ENCODE peak calls at places on chromosome 9, in eight cellular contexts. One of them, this sample, is unnamed.

GRCh38 chr9:98944130-98945074 is 695 bp downstream of the COL15A1 start:
- DNase-seq in spleen: no peak
- DNase-seq in Peyer's patch: no peak
- DNase-seq in HFFc6: no peak
- DNase-seq in body of pancreas: peak
- DNase-seq in A549: peak
- DNase-seq in psoas muscle: no peak
- DNase-seq in PC-3: no peak
- DNase-seq in this sample: peak

GRCh38 chr9:20112367-20112766 is 323.5 kb upstream of the SLC24A2 start:
- DNase-seq in spleen: no peak
- DNase-seq in Peyer's patch: no peak
- DNase-seq in HFFc6: no peak
- DNase-seq in body of pancreas: no peak
- DNase-seq in A549: no peak
- DNase-seq in psoas muscle: no peak
- DNase-seq in PC-3: no peak
- DNase-seq in this sample: no peak

GRCh38 chr9:93183663-93184438 is at the start of gene WNK2:
- DNase-seq in spleen: no peak
- DNase-seq in Peyer's patch: no peak
- DNase-seq in HFFc6: no peak
- DNase-seq in body of pancreas: peak
- DNase-seq in A549: peak
- DNase-seq in psoas muscle: peak
- DNase-seq in PC-3: peak
- DNase-seq in this sample: peak

GRCh38 chr9:100346836-100347235 is 5.9 kb downstream of the TEX10 start:
- DNase-seq in spleen: no peak
- DNase-seq in Peyer's patch: no peak
- DNase-seq in HFFc6: peak
- DNase-seq in body of pancreas: no peak
- DNase-seq in A549: no peak
- DNase-seq in psoas muscle: no peak
- DNase-seq in PC-3: no peak
- DNase-seq in this sample: no peak

GRCh38 chr9:9912459-9912858 is 700.3 kb downstream of the PTPRD start:
- DNase-seq in spleen: no peak
- DNase-seq in Peyer's patch: no peak
- DNase-seq in HFFc6: no peak
- DNase-seq in body of pancreas: no peak
- DNase-seq in A549: no peak
- DNase-seq in psoas muscle: no peak
- DNase-seq in PC-3: no peak
- DNase-seq in this sample: no peak

GRCh38 chr9:119453490-119453911 is 84.3 kb upstream of the BRINP1 start:
- DNase-seq in spleen: no peak
- DNase-seq in Peyer's patch: no peak
- DNase-seq in HFFc6: no peak
- DNase-seq in body of pancreas: no peak
- DNase-seq in A549: no peak
- DNase-seq in psoas muscle: no peak
- DNase-seq in PC-3: no peak
- DNase-seq in this sample: no peak

GRCh38 chr9:137191691-137192447 is 3.4 kb downstream of the SSNA1 start:
- DNase-seq in spleen: no peak
- DNase-seq in Peyer's patch: no peak
- DNase-seq in HFFc6: no peak
- DNase-seq in body of pancreas: no peak
- DNase-seq in A549: no peak
- DNase-seq in psoas muscle: no peak
- DNase-seq in PC-3: no peak
- DNase-seq in this sample: no peak

GRCh38 chr9:114364528-114365041 is 23.2 kb downstream of the AKNA start:
- DNase-seq in spleen: no peak
- DNase-seq in Peyer's patch: no peak
- DNase-seq in HFFc6: peak
- DNase-seq in body of pancreas: no peak
- DNase-seq in A549: no peak
- DNase-seq in psoas muscle: no peak
- DNase-seq in PC-3: peak
- DNase-seq in this sample: no peak

GRCh38 chr9:126443144-126443543 is 116.5 kb downstream of the MVB12B start:
- DNase-seq in spleen: peak
- DNase-seq in Peyer's patch: no peak
- DNase-seq in HFFc6: no peak
- DNase-seq in body of pancreas: no peak
- DNase-seq in A549: no peak
- DNase-seq in psoas muscle: no peak
- DNase-seq in PC-3: no peak
- DNase-seq in this sample: no peak

GRCh38 chr9:132154925-132155324 is 6.9 kb upstream of the NTNG2 start:
- DNase-seq in spleen: no peak
- DNase-seq in Peyer's patch: no peak
- DNase-seq in HFFc6: no peak
- DNase-seq in body of pancreas: no peak
- DNase-seq in A549: no peak
- DNase-seq in psoas muscle: no peak
- DNase-seq in PC-3: no peak
- DNase-seq in this sample: no peak

GRCh38 chr9:76403352-76403751 is 9.1 kb upstream of the RFK start:
- DNase-seq in spleen: no peak
- DNase-seq in Peyer's patch: no peak
- DNase-seq in HFFc6: peak
- DNase-seq in body of pancreas: no peak
- DNase-seq in A549: peak
- DNase-seq in psoas muscle: no peak
- DNase-seq in PC-3: peak
- DNase-seq in this sample: no peak

GRCh38 chr9:135961811-135962695 is 880 bp upstream of the UBAC1 start:
- DNase-seq in spleen: no peak
- DNase-seq in Peyer's patch: no peak
- DNase-seq in HFFc6: no peak
- DNase-seq in body of pancreas: no peak
- DNase-seq in A549: no peak
- DNase-seq in psoas muscle: no peak
- DNase-seq in PC-3: peak
- DNase-seq in this sample: no peak

GRCh38 chr9:130209422-130209821 is 37.2 kb downstream of the NCS1 start:
- DNase-seq in spleen: no peak
- DNase-seq in Peyer's patch: no peak
- DNase-seq in HFFc6: no peak
- DNase-seq in body of pancreas: no peak
- DNase-seq in A549: no peak
- DNase-seq in psoas muscle: no peak
- DNase-seq in PC-3: no peak
- DNase-seq in this sample: no peak

GRCh38 chr9:23160491-23160890 is 665.5 kb downstream of the ELAVL2 start:
- DNase-seq in spleen: no peak
- DNase-seq in Peyer's patch: no peak
- DNase-seq in HFFc6: no peak
- DNase-seq in body of pancreas: no peak
- DNase-seq in A549: no peak
- DNase-seq in psoas muscle: no peak
- DNase-seq in PC-3: no peak
- DNase-seq in this sample: no peak

GRCh38 chr9:16619897-16620296 is 250.6 kb downstream of the BNC2 start:
- DNase-seq in spleen: no peak
- DNase-seq in Peyer's patch: no peak
- DNase-seq in HFFc6: no peak
- DNase-seq in body of pancreas: no peak
- DNase-seq in A549: no peak
- DNase-seq in psoas muscle: no peak
- DNase-seq in PC-3: no peak
- DNase-seq in this sample: no peak

GRCh38 chr9:73199886-73200285 is 48.2 kb downstream of the ANXA1 start:
- DNase-seq in spleen: no peak
- DNase-seq in Peyer's patch: no peak
- DNase-seq in HFFc6: no peak
- DNase-seq in body of pancreas: no peak
- DNase-seq in A549: peak
- DNase-seq in psoas muscle: no peak
- DNase-seq in PC-3: peak
- DNase-seq in this sample: peak
- TF ChIP-seq CTCF in spleen: no peak
- TF ChIP-seq CTCF in Peyer's patch: no peak
- TF ChIP-seq CTCF in HFFc6: no peak
- TF ChIP-seq CTCF in body of pancreas: no peak
- TF ChIP-seq CTCF in A549: peak
- TF ChIP-seq CTCF in psoas muscle: no peak
- TF ChIP-seq CTCF in PC-3: peak
- TF ChIP-seq CTCF in this sample: no peak

GRCh38 chr9:71814226-71814625 is 45.9 kb upstream of the CEMIP2 start:
- DNase-seq in spleen: no peak
- DNase-seq in Peyer's patch: no peak
- DNase-seq in HFFc6: no peak
- DNase-seq in body of pancreas: no peak
- DNase-seq in A549: no peak
- DNase-seq in psoas muscle: peak
- DNase-seq in PC-3: no peak
- DNase-seq in this sample: no peak

GRCh38 chr9:71806916-71807315 is 38.6 kb upstream of the CEMIP2 start:
- DNase-seq in spleen: peak
- DNase-seq in Peyer's patch: peak
- DNase-seq in HFFc6: peak
- DNase-seq in body of pancreas: peak
- DNase-seq in A549: peak
- DNase-seq in psoas muscle: peak
- DNase-seq in PC-3: peak
- DNase-seq in this sample: peak

GRCh38 chr9:71814805-71815204 is 46.5 kb upstream of the CEMIP2 start:
- DNase-seq in spleen: no peak
- DNase-seq in Peyer's patch: no peak
- DNase-seq in HFFc6: no peak
- DNase-seq in body of pancreas: no peak
- DNase-seq in A549: no peak
- DNase-seq in psoas muscle: no peak
- DNase-seq in PC-3: no peak
- DNase-seq in this sample: no peak

GRCh38 chr9:71816782-71817549 is 48.7 kb upstream of the CEMIP2 start:
- DNase-seq in spleen: no peak
- DNase-seq in Peyer's patch: no peak
- DNase-seq in HFFc6: no peak
- DNase-seq in body of pancreas: peak
- DNase-seq in A549: no peak
- DNase-seq in psoas muscle: no peak
- DNase-seq in PC-3: no peak
- DNase-seq in this sample: peak

DNA sequence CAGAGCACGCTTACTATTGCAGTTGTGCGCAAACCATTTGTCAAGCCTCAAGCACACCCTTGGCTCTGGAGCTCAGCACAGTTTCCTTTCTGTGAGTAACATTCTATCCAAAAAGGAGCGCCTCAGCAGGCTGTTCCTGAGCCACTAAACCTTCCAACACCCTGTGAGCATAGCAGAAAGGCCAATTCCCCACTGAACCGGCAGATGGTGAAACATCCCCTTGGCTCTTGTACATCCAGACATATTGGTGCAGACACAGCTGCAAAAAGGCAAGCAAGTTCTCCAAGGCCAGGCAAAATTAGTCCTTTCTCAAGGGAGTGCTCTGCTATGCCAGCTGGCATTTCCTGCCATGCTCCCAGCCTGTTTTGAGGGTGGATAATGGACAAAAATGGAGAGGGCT is 44.1 kb upstream of the CEMIP2 start:
- DNase-seq in spleen: no peak
- DNase-seq in Peyer's patch: no peak
- DNase-seq in HFFc6: no peak
- DNase-seq in body of pancreas: no peak
- DNase-seq in A549: no peak
- DNase-seq in psoas muscle: peak
- DNase-seq in PC-3: no peak
- DNase-seq in this sample: no peak
- TF ChIP-seq CTCF in spleen: no peak
- TF ChIP-seq CTCF in Peyer's patch: no peak
- TF ChIP-seq CTCF in HFFc6: peak
- TF ChIP-seq CTCF in body of pancreas: no peak
- TF ChIP-seq CTCF in A549: no peak
- TF ChIP-seq CTCF in psoas muscle: no peak
- TF ChIP-seq CTCF in PC-3: no peak
- TF ChIP-seq CTCF in this sample: no peak

GRCh38 chr9:37331871-37332270 is 90.6 kb upstream of the GRHPR start:
- DNase-seq in spleen: no peak
- DNase-seq in Peyer's patch: no peak
- DNase-seq in HFFc6: no peak
- DNase-seq in body of pancreas: no peak
- DNase-seq in A549: no peak
- DNase-seq in psoas muscle: no peak
- DNase-seq in PC-3: no peak
- DNase-seq in this sample: no peak

GRCh38 chr9:37328561-37329227 is 93.8 kb upstream of the GRHPR start:
- DNase-seq in spleen: no peak
- DNase-seq in Peyer's patch: no peak
- DNase-seq in HFFc6: no peak
- DNase-seq in body of pancreas: no peak
- DNase-seq in A549: no peak
- DNase-seq in psoas muscle: no peak
- DNase-seq in PC-3: no peak
- DNase-seq in this sample: no peak

GRCh38 chr9:37327553-37327952 is 94.9 kb upstream of the GRHPR start:
- DNase-seq in spleen: no peak
- DNase-seq in Peyer's patch: no peak
- DNase-seq in HFFc6: no peak
- DNase-seq in body of pancreas: no peak
- DNase-seq in A549: no peak
- DNase-seq in psoas muscle: no peak
- DNase-seq in PC-3: no peak
- DNase-seq in this sample: no peak

GRCh38 chr9:37332581-37332980 is 89.9 kb upstream of the GRHPR start:
- DNase-seq in spleen: no peak
- DNase-seq in Peyer's patch: no peak
- DNase-seq in HFFc6: no peak
- DNase-seq in body of pancreas: no peak
- DNase-seq in A549: no peak
- DNase-seq in psoas muscle: no peak
- DNase-seq in PC-3: no peak
- DNase-seq in this sample: no peak

DNA sequence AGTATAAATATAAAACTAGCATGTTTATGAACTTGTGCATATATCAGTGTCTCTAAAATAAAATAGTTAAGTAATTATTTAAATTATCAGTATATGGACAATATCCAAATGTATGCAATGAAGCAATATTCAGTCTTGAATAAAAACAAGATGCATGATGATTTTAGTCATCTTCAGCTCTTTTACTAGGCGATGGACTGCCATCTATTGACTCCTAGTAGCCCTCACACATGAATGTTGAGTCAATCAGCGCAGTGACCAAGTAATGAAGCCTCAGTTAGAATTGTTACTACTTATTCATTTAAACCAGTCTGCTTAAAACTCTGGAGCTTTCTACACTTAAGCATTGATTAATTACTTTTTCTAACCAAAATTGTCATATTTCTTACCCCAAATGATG is 92.9 kb upstream of the GRHPR start:
- DNase-seq in spleen: no peak
- DNase-seq in Peyer's patch: no peak
- DNase-seq in HFFc6: peak
- DNase-seq in body of pancreas: no peak
- DNase-seq in A549: peak
- DNase-seq in psoas muscle: no peak
- DNase-seq in PC-3: peak
- DNase-seq in this sample: no peak
- TF ChIP-seq CTCF in spleen: peak
- TF ChIP-seq CTCF in Peyer's patch: peak
- TF ChIP-seq CTCF in HFFc6: peak
- TF ChIP-seq CTCF in body of pancreas: peak
- TF ChIP-seq CTCF in A549: peak
- TF ChIP-seq CTCF in psoas muscle: peak
- TF ChIP-seq CTCF in PC-3: peak
- TF ChIP-seq CTCF in this sample: no peak

GRCh38 chr9:113011911-113012381 is at the start of gene ZNF883:
- DNase-seq in spleen: peak
- DNase-seq in Peyer's patch: no peak
- DNase-seq in HFFc6: peak
- DNase-seq in body of pancreas: peak
- DNase-seq in A549: peak
- DNase-seq in psoas muscle: peak
- DNase-seq in PC-3: no peak
- DNase-seq in this sample: peak
- TF ChIP-seq CTCF in spleen: no peak
- TF ChIP-seq CTCF in Peyer's patch: no peak
- TF ChIP-seq CTCF in HFFc6: peak
- TF ChIP-seq CTCF in body of pancreas: no peak
- TF ChIP-seq CTCF in A549: no peak
- TF ChIP-seq CTCF in psoas muscle: no peak
- TF ChIP-seq CTCF in PC-3: no peak
- TF ChIP-seq CTCF in this sample: no peak

This sample was measured in Calu3.